ENCODE peak calls at places on chromosomes 11 and 22, in four cellular contexts. E is A549, Z is brain microvascular endothelial cell, C is MM.1S. A is an unnamed sample.

GRCh38 chr22:24051568-24051967 is 40.5 kb downstream of the CABIN1 start:
- DNase-seq in E (no peak), Z (no peak), C (no peak), A (no peak)

GRCh38 chr22:49683032-49683431 is 144.6 kb downstream of the BRD1 start:
- DNase-seq in E (no peak), Z (no peak), C (no peak), A (no peak)

GRCh38 chr22:45590262-45590661 is 81.4 kb upstream of the ATXN10 start:
- DNase-seq in E (no peak), Z (no peak), C (no peak), A (no peak)

GRCh38 chr11:46528445-46529085 is 65.3 kb downstream of the AMBRA1 start:
- DNase-seq in E (no peak), Z (no peak), C (peak), A (no peak)

GRCh38 chr22:43060213-43060612 is 29.0 kb downstream of the TTLL1 start:
- DNase-seq in E (no peak), Z (no peak), C (no peak), A (peak)

GRCh38 chr11:5922749-5923426 is 19.2 kb upstream of the OR56A3 start:
- DNase-seq in E (no peak), Z (peak), C (no peak), A (no peak)

GRCh38 chr22:40044870-40045834 is 50.4 kb downstream of the FAM83F start:
- DNase-seq in E (peak), Z (peak), C (peak), A (no peak)

GRCh38 chr11:128859563-128860441 is 7.3 kb downstream of the KCNJ1 start:
- DNase-seq in E (peak), Z (peak), C (peak), A (peak)

GRCh38 chr11:118264568-118265470 is 722 bp upstream of the MPZL2 start:
- DNase-seq in E (no peak), Z (no peak), C (no peak), A (no peak)

GRCh38 chr22:40732996-40733292 is 53.7 kb downstream of the MCHR1 start:
- DNase-seq in E (no peak), Z (no peak), C (no peak), A (no peak)

DNA sequence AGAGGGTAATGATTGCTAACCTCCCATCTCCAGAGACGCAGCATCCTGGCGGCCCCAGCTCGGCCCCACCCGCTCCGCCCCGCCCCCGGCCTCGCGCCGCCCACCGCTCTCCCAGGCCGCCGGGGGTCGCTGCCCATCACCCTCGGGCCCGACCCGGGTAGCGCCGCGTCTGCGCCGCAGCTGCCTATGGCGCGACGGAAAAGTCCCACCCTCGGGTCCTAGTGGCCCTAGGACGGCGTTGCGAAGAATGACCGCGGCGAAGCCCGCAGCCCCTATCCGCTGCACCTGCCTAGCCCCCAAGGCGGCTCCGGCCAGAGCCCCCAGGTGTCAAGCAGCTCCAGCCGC is 457 bp downstream of the CPSF7 start:
- DNase-seq in E (peak), Z (peak), C (peak), A (peak)
- TF ChIP-seq CTCF in E (no peak), Z (no peak), C (peak), A (no peak)

GRCh38 chr11:8685306-8685705 is 2.7 kb downstream of the RPL27A start:
- DNase-seq in E (no peak), Z (no peak), C (no peak), A (no peak)
- H3K4me3 ChIP-seq in E (peak), Z (peak), C (peak), A (no peak)

GRCh38 chr11:13061294-13061990 is 52.3 kb downstream of the RASSF10 start:
- DNase-seq in E (no peak), Z (no peak), C (no peak), A (peak)

GRCh38 chr11:13064593-13064992 is 55.5 kb downstream of the RASSF10 start:
- DNase-seq in E (no peak), Z (no peak), C (no peak), A (no peak)

GRCh38 chr11:13062115-13062514 is 53.0 kb downstream of the RASSF10 start:
- DNase-seq in E (no peak), Z (no peak), C (no peak), A (no peak)

GRCh38 chr11:13068211-13068610 is 59.1 kb downstream of the RASSF10 start:
- DNase-seq in E (no peak), Z (no peak), C (no peak), A (no peak)

GRCh38 chr11:13065200-13065787 is 56.2 kb downstream of the RASSF10 start:
- DNase-seq in E (no peak), Z (no peak), C (no peak), A (no peak)
- TF ChIP-seq CTCF in E (no peak), Z (no peak), C (no peak), A (no peak)

GRCh38 chr11:2268911-2269600 is 1.3 kb downstream of the ASCL2 start:
- DNase-seq in E (no peak), Z (no peak), C (no peak), A (peak)
- H3K4me3 ChIP-seq in E (peak), Z (no peak), C (no peak), A (peak)

GRCh38 chr11:94325681-94326080 is 21.3 kb downstream of the IZUMO1R start:
- DNase-seq in E (peak), Z (peak), C (peak), A (peak)
- TF ChIP-seq CTCF in E (peak), Z (peak), C (peak), A (peak)

GRCh38 chr11:65576867-65577755 is 1.3 kb downstream of the EHBP1L1 start:
- DNase-seq in E (peak), Z (no peak), C (peak), A (peak)
- H3K4me3 ChIP-seq in E (peak), Z (peak), C (peak), A (peak)

GRCh38 chr22:22591348-22592299 is 32.6 kb upstream of the PRAME start:
- DNase-seq in E (no peak), Z (no peak), C (no peak), A (no peak)
- TF ChIP-seq CTCF in E (no peak), Z (peak), C (peak), A (peak)